ENCODE peak calls at places on chromosomes 16 and 17, in seven cellular contexts. One of them, this sample, is unnamed.

GRCh38 chr16:1458977-1459341 is 14.6 kb upstream of the CCDC154 start:
- DNase-seq in hippocampal formation: no peak
- DNase-seq in HT-29: no peak
- DNase-seq in NCI-H526 treated with DMSO at 0.1 percent for 48 hours: no peak
- DNase-seq in memory B cell: peak; percentile 86
- DNase-seq in ELR: no peak
- DNase-seq in effector CD4-positive, alpha-beta T cell: no peak
- DNase-seq in this sample: no peak

GRCh38 chr16:76376988-76377387 is 99.8 kb downstream of the CNTNAP4 start:
- DNase-seq in hippocampal formation: no peak
- DNase-seq in HT-29: no peak
- DNase-seq in NCI-H526 treated with DMSO at 0.1 percent for 48 hours: no peak
- DNase-seq in memory B cell: no peak
- DNase-seq in ELR: no peak
- DNase-seq in effector CD4-positive, alpha-beta T cell: no peak
- DNase-seq in this sample: no peak

GRCh38 chr16:30997000-30997886 is 12.2 kb downstream of the HSD3B7 start:
- DNase-seq in hippocampal formation: peak; percentile 14
- DNase-seq in HT-29: peak; percentile 33
- DNase-seq in NCI-H526 treated with DMSO at 0.1 percent for 48 hours: no peak
- DNase-seq in memory B cell: peak; percentile 70
- DNase-seq in ELR: peak; percentile 87
- DNase-seq in effector CD4-positive, alpha-beta T cell: peak; percentile 67
- DNase-seq in this sample: no peak

GRCh38 chr17:64118452-64118979 is 11.4 kb downstream of the ERN1 start:
- DNase-seq in hippocampal formation: no peak
- DNase-seq in HT-29: no peak
- DNase-seq in NCI-H526 treated with DMSO at 0.1 percent for 48 hours: no peak
- DNase-seq in memory B cell: no peak
- DNase-seq in ELR: peak; percentile 21
- DNase-seq in effector CD4-positive, alpha-beta T cell: no peak
- DNase-seq in this sample: no peak

GRCh38 chr17:5011928-5012327 is 14.2 kb downstream of the KIF1C start:
- DNase-seq in hippocampal formation: no peak
- DNase-seq in HT-29: no peak
- DNase-seq in NCI-H526 treated with DMSO at 0.1 percent for 48 hours: no peak
- DNase-seq in memory B cell: no peak
- DNase-seq in ELR: peak; percentile 87
- DNase-seq in effector CD4-positive, alpha-beta T cell: no peak
- DNase-seq in this sample: no peak

GRCh38 chr17:50661795-50662391 is 27.2 kb downstream of the ABCC3 start:
- DNase-seq in hippocampal formation: no peak
- DNase-seq in HT-29: peak; percentile 94
- DNase-seq in NCI-H526 treated with DMSO at 0.1 percent for 48 hours: no peak
- DNase-seq in memory B cell: no peak
- DNase-seq in ELR: peak; percentile 96
- DNase-seq in effector CD4-positive, alpha-beta T cell: no peak
- DNase-seq in this sample: no peak

GRCh38 chr17:68484458-68484857 is 27.2 kb upstream of the WIPI1 start:
- DNase-seq in hippocampal formation: no peak
- DNase-seq in HT-29: no peak
- DNase-seq in NCI-H526 treated with DMSO at 0.1 percent for 48 hours: no peak
- DNase-seq in memory B cell: no peak
- DNase-seq in ELR: no peak
- DNase-seq in effector CD4-positive, alpha-beta T cell: no peak
- DNase-seq in this sample: no peak

GRCh38 chr17:17685775-17686291 is 4.6 kb downstream of the RAI1 start:
- DNase-seq in hippocampal formation: no peak
- DNase-seq in HT-29: peak; percentile 76
- DNase-seq in NCI-H526 treated with DMSO at 0.1 percent for 48 hours: no peak
- DNase-seq in memory B cell: no peak
- DNase-seq in ELR: peak; percentile 94
- DNase-seq in effector CD4-positive, alpha-beta T cell: no peak
- DNase-seq in this sample: no peak

GRCh38 chr17:39533891-39534290 is 72.6 kb downstream of the CDK12 start:
- DNase-seq in hippocampal formation: no peak
- DNase-seq in HT-29: peak; percentile 52
- DNase-seq in NCI-H526 treated with DMSO at 0.1 percent for 48 hours: no peak
- DNase-seq in memory B cell: no peak
- DNase-seq in ELR: no peak
- DNase-seq in effector CD4-positive, alpha-beta T cell: no peak
- DNase-seq in this sample: no peak

GRCh38 chr16:68445458-68445857 is 2.9 kb downstream of the SMPD3 start:
- DNase-seq in hippocampal formation: no peak
- DNase-seq in HT-29: peak; percentile 87
- DNase-seq in NCI-H526 treated with DMSO at 0.1 percent for 48 hours: peak; percentile 40
- DNase-seq in memory B cell: no peak
- DNase-seq in ELR: peak; percentile 76
- DNase-seq in effector CD4-positive, alpha-beta T cell: no peak
- DNase-seq in this sample: peak; percentile 84

GRCh38 chr16:48385272-48385953 is at the start of gene SIAH1:
- DNase-seq in hippocampal formation: peak; percentile 81
- DNase-seq in HT-29: peak; percentile 76
- DNase-seq in NCI-H526 treated with DMSO at 0.1 percent for 48 hours: peak; percentile 18
- DNase-seq in memory B cell: peak; percentile 90
- DNase-seq in ELR: peak; percentile 85
- DNase-seq in effector CD4-positive, alpha-beta T cell: peak; percentile 82
- DNase-seq in this sample: peak; percentile 72